ENCODE peak calls at places on chromosomes 4 and X, in five cellular contexts. Y, D, W, E and B are unnamed samples.

GRCh38 chrX:125210146-125210545 is 109.5 kb upstream of the TEX13C start:
- DNase-seq in Y (no peak), D (no peak), W (no peak), E (no peak), B (no peak)

GRCh38 chrX:134849390-134849789 is 141.4 kb upstream of the SMIM10 start:
- DNase-seq in E (no peak), Y (no peak), D (no peak), W (no peak), B (no peak)

GRCh38 chr4:120685756-120686278 is 236.7 kb downstream of the PRDM5 start:
- DNase-seq in W (no peak), Y (no peak), D (no peak), E (no peak), B (no peak)

GRCh38 chr4:46837639-46838038 is 71.4 kb downstream of the COX7B2 start:
- DNase-seq in E (no peak), D (no peak), Y (no peak), W (no peak), B (no peak)

GRCh38 chr4:118348886-118349285 is 3.9 kb downstream of the PRSS12 start:
- DNase-seq in W (no peak), Y (no peak), D (no peak), E (no peak), B (no peak)

GRCh38 chrX:72238721-72239475 is at the start of gene ERCC6L:
- DNase-seq in E (peak; percentile 87), Y (peak; percentile 88), D (peak; percentile 95), W (peak; percentile 89), B (peak; percentile 89)

GRCh38 chr4:8870647-8871416 is 807 bp downstream of the HMX1 start:
- DNase-seq in W (no peak), D (no peak), E (no peak), Y (no peak), B (no peak)

GRCh38 chrX:100417671-100418070 is 7.6 kb upstream of the PCDH19 start:
- DNase-seq in D (no peak), E (no peak), Y (no peak), W (no peak), B (no peak)

GRCh38 chrX:19678941-19679340 is 163.6 kb upstream of the MAP3K15 start:
- DNase-seq in D (no peak), W (no peak), Y (no peak), E (no peak), B (no peak)

GRCh38 chrX:40272141-40272540 is 174.4 kb upstream of the BCOR start:
- DNase-seq in W (no peak), D (peak; percentile 25), E (no peak), Y (no peak), B (no peak)

GRCh38 chr4:88522702-88523324 is 763 bp downstream of the PYURF start:
- DNase-seq in Y (peak; percentile 55), E (peak; percentile 24), D (peak; percentile 82), W (peak; percentile 45), B (peak; percentile 34)